ENCODE peak calls at places on chromosomes 13 and 19, in four cellular contexts. One of them, this sample, is unnamed.

GRCh38 chr19:32708457-32708856 is 11.1 kb upstream of the TDRD12 start:
- DNase-seq in H1: no peak
- DNase-seq in IMR-90: no peak
- DNase-seq in spleen: no peak
- DNase-seq in this sample: no peak

GRCh38 chr13:40145139-40145538 is 489.7 kb downstream of the COG6 start:
- DNase-seq in H1: no peak
- DNase-seq in IMR-90: no peak
- DNase-seq in spleen: no peak
- DNase-seq in this sample: no peak

GRCh38 chr19:10335149-10336053 is 2.1 kb upstream of the RAVER1 start:
- DNase-seq in H1: no peak
- DNase-seq in IMR-90: no peak
- DNase-seq in spleen: no peak
- DNase-seq in this sample: no peak

GRCh38 chr19:19464339-19465098 is 50.8 kb downstream of the TSSK6 start:
- DNase-seq in H1: no peak
- DNase-seq in IMR-90: peak; percentile 73
- DNase-seq in spleen: no peak
- DNase-seq in this sample: no peak

GRCh38 chr19:48868196-48868886 is at the start of gene PLEKHA4:
- DNase-seq in H1: no peak
- DNase-seq in IMR-90: peak; percentile 49
- DNase-seq in spleen: no peak
- DNase-seq in this sample: no peak

GRCh38 chr13:40228486-40228885 is 438.0 kb downstream of the FOXO1 start:
- DNase-seq in H1: no peak
- DNase-seq in IMR-90: no peak
- DNase-seq in spleen: no peak
- DNase-seq in this sample: no peak

GRCh38 chr13:30149248-30149647 is 158.1 kb downstream of the KATNAL1 start:
- DNase-seq in H1: no peak
- DNase-seq in IMR-90: no peak
- DNase-seq in spleen: peak; percentile 49
- DNase-seq in this sample: no peak

GRCh38 chr19:343451-343931 is 1.1 kb downstream of the MIER2 start:
- DNase-seq in H1: no peak
- DNase-seq in IMR-90: no peak
- DNase-seq in spleen: peak; percentile 71
- DNase-seq in this sample: no peak

GRCh38 chr13:114134111-114134943 is 1.9 kb upstream of the RASA3 start:
- DNase-seq in H1: no peak
- DNase-seq in IMR-90: no peak
- DNase-seq in spleen: peak; percentile 87
- DNase-seq in this sample: no peak

GRCh38 chr13:79108914-79109643 is 297.0 kb downstream of the RBM26 start:
- DNase-seq in H1: no peak
- DNase-seq in IMR-90: no peak
- DNase-seq in spleen: no peak
- DNase-seq in this sample: no peak

GRCh38 chr13:29908411-29908810 is 58.0 kb upstream of the UBL3 start:
- DNase-seq in H1: no peak
- DNase-seq in IMR-90: peak; percentile 80
- DNase-seq in spleen: no peak
- DNase-seq in this sample: no peak

GRCh38 chr19:567296-567900 is 5.0 kb upstream of the BSG start:
- DNase-seq in H1: no peak
- DNase-seq in IMR-90: no peak
- DNase-seq in spleen: no peak
- DNase-seq in this sample: no peak

GRCh38 chr13:50191004-50191403 is 175.8 kb downstream of the KCNRG start:
- DNase-seq in H1: no peak
- DNase-seq in IMR-90: no peak
- DNase-seq in spleen: no peak
- DNase-seq in this sample: no peak

GRCh38 chr19:18390075-18390909 is 4.3 kb downstream of the GDF15 start:
- DNase-seq in H1: no peak
- DNase-seq in IMR-90: no peak
- DNase-seq in spleen: no peak
- DNase-seq in this sample: no peak

GRCh38 chr13:43377955-43378354 is 354.6 kb downstream of the DNAJC15 start:
- DNase-seq in H1: no peak
- DNase-seq in IMR-90: peak; percentile 65
- DNase-seq in spleen: no peak
- DNase-seq in this sample: no peak

GRCh38 chr19:7970716-7971448 is 27.4 kb upstream of the TIMM44 start:
- DNase-seq in H1: peak; percentile 34
- DNase-seq in IMR-90: peak; percentile 28
- DNase-seq in spleen: peak; percentile 57
- DNase-seq in this sample: no peak

GRCh38 chr19:43675269-43675879 is 5.4 kb upstream of the PLAUR start:
- DNase-seq in H1: no peak
- DNase-seq in IMR-90: peak; percentile 78
- DNase-seq in spleen: no peak
- DNase-seq in this sample: peak; percentile 71

GRCh38 chr13:76533251-76533650 is 353.0 kb downstream of the KCTD12 start:
- DNase-seq in H1: no peak
- DNase-seq in IMR-90: peak; percentile 42
- DNase-seq in spleen: no peak
- DNase-seq in this sample: no peak

GRCh38 chr19:43651758-43652545 is 12.3 kb upstream of the CADM4 start:
- DNase-seq in H1: no peak
- DNase-seq in IMR-90: peak; percentile 65
- DNase-seq in spleen: no peak
- DNase-seq in this sample: peak; percentile 68

GRCh38 chr19:38736036-38736412 is 8.2 kb downstream of the CAPN12 start:
- DNase-seq in H1: no peak
- DNase-seq in IMR-90: no peak
- DNase-seq in spleen: peak; percentile 95
- DNase-seq in this sample: peak; percentile 41
- TF ChIP-seq POLR2A in H1: no peak
- TF ChIP-seq POLR2A in IMR-90: no peak
- TF ChIP-seq POLR2A in spleen: no peak
- TF ChIP-seq POLR2A in this sample: peak; percentile 43

GRCh38 chr13:67803118-67803517 is 573.0 kb upstream of the PCDH9 start:
- DNase-seq in H1: no peak
- DNase-seq in IMR-90: no peak
- DNase-seq in spleen: no peak
- DNase-seq in this sample: no peak
- H3K4me1 ChIP-seq in H1: no peaks in the 10 kb centered on the region
- H3K4me1 ChIP-seq in IMR-90: no peaks in the 10 kb centered on the region
- H3K4me1 ChIP-seq in spleen: no peaks in the 10 kb centered on the region
- H3K4me1 ChIP-seq in this sample: no peaks in the 10 kb centered on the region

GRCh38 chr19:9054207-9054606 is 32.7 kb upstream of the OR1M1 start:
- DNase-seq in H1: no peak
- DNase-seq in IMR-90: no peak
- DNase-seq in spleen: no peak
- DNase-seq in this sample: no peak

GRCh38 chr19:9057505-9058258 is 29.2 kb upstream of the OR1M1 start:
- DNase-seq in H1: no peak
- DNase-seq in IMR-90: no peak
- DNase-seq in spleen: no peak
- DNase-seq in this sample: no peak

GRCh38 chr19:9054768-9055167 is 32.1 kb upstream of the OR1M1 start:
- DNase-seq in H1: no peak
- DNase-seq in IMR-90: no peak
- DNase-seq in spleen: no peak
- DNase-seq in this sample: no peak

DNA sequence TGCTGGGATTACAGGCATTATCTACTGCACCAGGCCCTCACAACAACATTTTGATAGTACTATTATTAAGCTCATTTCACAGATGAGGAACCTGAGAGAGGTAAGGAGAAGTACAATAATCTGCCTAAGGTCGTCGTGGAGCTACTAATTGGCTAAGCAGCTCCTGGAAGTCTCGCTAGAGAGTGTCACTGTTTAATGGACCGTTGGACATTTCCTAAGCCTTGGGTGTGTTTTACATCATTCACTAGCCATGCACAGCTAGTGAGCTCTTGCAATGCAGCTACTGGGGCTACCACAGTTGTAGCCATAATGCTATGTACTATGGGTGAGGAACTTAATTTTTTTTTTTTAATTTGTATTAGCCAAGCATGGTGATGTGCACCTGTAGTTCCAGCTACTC is 34.0 kb upstream of the OR1M1 start:
- DNase-seq in H1: no peak
- DNase-seq in IMR-90: no peak
- DNase-seq in spleen: no peak
- DNase-seq in this sample: no peak
- H3K27ac ChIP-seq in H1: no peak overlapping the region
- H3K27ac ChIP-seq in IMR-90: no peak overlapping the region
- H3K27ac ChIP-seq in spleen: no peak overlapping the region
- H3K27ac ChIP-seq in this sample: no peak overlapping the region

GRCh38 chr19:34999498-35000337 is at the start of gene GRAMD1A:
- DNase-seq in H1: peak; percentile 69
- DNase-seq in IMR-90: peak; percentile 80
- DNase-seq in spleen: peak; percentile 98
- DNase-seq in this sample: peak; percentile 88
- TF ChIP-seq POLR2A in H1: peak; percentile 90
- TF ChIP-seq POLR2A in IMR-90: peak; percentile 86
- TF ChIP-seq POLR2A in spleen: no peak
- TF ChIP-seq POLR2A in this sample: peak; percentile 82